ENCODE peak calls at places on chromosomes 13 and 19, in eight cellular contexts. One of them, this sample, is unnamed.

GRCh38 chr19:36627057-36627456 is 21.9 kb downstream of the ZNF382 start:
- DNase-seq in glomerular endothelial cell: no peak
- DNase-seq in HuH-7: no peak
- DNase-seq in activated T-cell treated with anti-CD3 and anti-CD28 coated beads for 4 hours: no peak
- DNase-seq in brain microvascular endothelial cell: no peak
- DNase-seq in activated B cell treated with CpG ODN at 0.5 μM for 24 hours: no peak
- DNase-seq in fibroblast of villous mesenchyme: no peak
- DNase-seq in SW480: no peak
- DNase-seq in this sample: no peak

GRCh38 chr19:46426506-46427162 is 2.1 kb downstream of the PNMA8C start:
- DNase-seq in glomerular endothelial cell: no peak
- DNase-seq in HuH-7: peak; percentile 93
- DNase-seq in activated T-cell treated with anti-CD3 and anti-CD28 coated beads for 4 hours: no peak
- DNase-seq in brain microvascular endothelial cell: peak; percentile 56
- DNase-seq in activated B cell treated with CpG ODN at 0.5 μM for 24 hours: no peak
- DNase-seq in fibroblast of villous mesenchyme: peak; percentile 80
- DNase-seq in SW480: no peak
- DNase-seq in this sample: no peak

GRCh38 chr19:15628236-15629002 is 12.3 kb upstream of the CYP4F3 start:
- DNase-seq in glomerular endothelial cell: no peak
- DNase-seq in HuH-7: no peak
- DNase-seq in activated T-cell treated with anti-CD3 and anti-CD28 coated beads for 4 hours: no peak
- DNase-seq in brain microvascular endothelial cell: no peak
- DNase-seq in activated B cell treated with CpG ODN at 0.5 μM for 24 hours: no peak
- DNase-seq in fibroblast of villous mesenchyme: no peak
- DNase-seq in SW480: no peak
- DNase-seq in this sample: no peak

GRCh38 chr13:78658630-78659449 is at the start of gene OBI1:
- DNase-seq in glomerular endothelial cell: no peak
- DNase-seq in HuH-7: peak; percentile 67
- DNase-seq in activated T-cell treated with anti-CD3 and anti-CD28 coated beads for 4 hours: peak; percentile 87
- DNase-seq in brain microvascular endothelial cell: peak; percentile 92
- DNase-seq in activated B cell treated with CpG ODN at 0.5 μM for 24 hours: peak; percentile 88
- DNase-seq in fibroblast of villous mesenchyme: peak; percentile 93
- DNase-seq in SW480: peak; percentile 81
- DNase-seq in this sample: peak; percentile 77

GRCh38 chr19:4373601-4374441 is 26.5 kb downstream of the SH3GL1 start:
- DNase-seq in glomerular endothelial cell: no peak
- DNase-seq in HuH-7: no peak
- DNase-seq in activated T-cell treated with anti-CD3 and anti-CD28 coated beads for 4 hours: no peak
- DNase-seq in brain microvascular endothelial cell: no peak
- DNase-seq in activated B cell treated with CpG ODN at 0.5 μM for 24 hours: no peak
- DNase-seq in fibroblast of villous mesenchyme: peak; percentile 38
- DNase-seq in SW480: peak; percentile 46
- DNase-seq in this sample: no peak

GRCh38 chr13:100707818-100708740 is 33.5 kb upstream of the TMTC4 start:
- DNase-seq in glomerular endothelial cell: no peak
- DNase-seq in HuH-7: no peak
- DNase-seq in activated T-cell treated with anti-CD3 and anti-CD28 coated beads for 4 hours: no peak
- DNase-seq in brain microvascular endothelial cell: no peak
- DNase-seq in activated B cell treated with CpG ODN at 0.5 μM for 24 hours: no peak
- DNase-seq in fibroblast of villous mesenchyme: no peak
- DNase-seq in SW480: peak; percentile 14
- DNase-seq in this sample: no peak

GRCh38 chr19:50325310-50326100 is 3.7 kb downstream of the KCNC3 start:
- DNase-seq in glomerular endothelial cell: no peak
- DNase-seq in HuH-7: peak; percentile 99
- DNase-seq in activated T-cell treated with anti-CD3 and anti-CD28 coated beads for 4 hours: peak; percentile 64
- DNase-seq in brain microvascular endothelial cell: peak; percentile 9
- DNase-seq in activated B cell treated with CpG ODN at 0.5 μM for 24 hours: peak; percentile 89
- DNase-seq in fibroblast of villous mesenchyme: peak; percentile 20
- DNase-seq in SW480: peak; percentile 84
- DNase-seq in this sample: no peak

GRCh38 chr13:74904547-74904946 is 577.4 kb downstream of the TBC1D4 start:
- DNase-seq in glomerular endothelial cell: no peak
- DNase-seq in HuH-7: no peak
- DNase-seq in activated T-cell treated with anti-CD3 and anti-CD28 coated beads for 4 hours: no peak
- DNase-seq in brain microvascular endothelial cell: no peak
- DNase-seq in activated B cell treated with CpG ODN at 0.5 μM for 24 hours: no peak
- DNase-seq in fibroblast of villous mesenchyme: no peak
- DNase-seq in SW480: no peak
- DNase-seq in this sample: no peak

GRCh38 chr13:58081301-58081820 is 449.8 kb downstream of the PCDH17 start:
- DNase-seq in glomerular endothelial cell: no peak
- DNase-seq in HuH-7: no peak
- DNase-seq in activated T-cell treated with anti-CD3 and anti-CD28 coated beads for 4 hours: no peak
- DNase-seq in brain microvascular endothelial cell: no peak
- DNase-seq in activated B cell treated with CpG ODN at 0.5 μM for 24 hours: no peak
- DNase-seq in fibroblast of villous mesenchyme: no peak
- DNase-seq in SW480: no peak
- DNase-seq in this sample: no peak

GRCh38 chr13:20124303-20124702 is 36.5 kb downstream of the GJA3 start:
- DNase-seq in glomerular endothelial cell: no peak
- DNase-seq in HuH-7: no peak
- DNase-seq in activated T-cell treated with anti-CD3 and anti-CD28 coated beads for 4 hours: no peak
- DNase-seq in brain microvascular endothelial cell: no peak
- DNase-seq in activated B cell treated with CpG ODN at 0.5 μM for 24 hours: no peak
- DNase-seq in fibroblast of villous mesenchyme: no peak
- DNase-seq in SW480: no peak
- DNase-seq in this sample: no peak

GRCh38 chr19:1251503-1252220 is 3.3 kb downstream of the MIDN start:
- DNase-seq in glomerular endothelial cell: no peak
- DNase-seq in HuH-7: no peak
- DNase-seq in activated T-cell treated with anti-CD3 and anti-CD28 coated beads for 4 hours: peak; percentile 53
- DNase-seq in brain microvascular endothelial cell: no peak
- DNase-seq in activated B cell treated with CpG ODN at 0.5 μM for 24 hours: peak; percentile 53
- DNase-seq in fibroblast of villous mesenchyme: peak; percentile 70
- DNase-seq in SW480: no peak
- DNase-seq in this sample: no peak

GRCh38 chr13:56351041-56351440 is 789.7 kb upstream of the PRR20A start:
- DNase-seq in glomerular endothelial cell: no peak
- DNase-seq in HuH-7: no peak
- DNase-seq in activated T-cell treated with anti-CD3 and anti-CD28 coated beads for 4 hours: no peak
- DNase-seq in brain microvascular endothelial cell: no peak
- DNase-seq in activated B cell treated with CpG ODN at 0.5 μM for 24 hours: no peak
- DNase-seq in fibroblast of villous mesenchyme: no peak
- DNase-seq in SW480: peak; percentile 20
- DNase-seq in this sample: no peak

GRCh38 chr13:96782186-96782585 is 212.1 kb downstream of the OXGR1 start:
- DNase-seq in glomerular endothelial cell: no peak
- DNase-seq in HuH-7: no peak
- DNase-seq in activated T-cell treated with anti-CD3 and anti-CD28 coated beads for 4 hours: no peak
- DNase-seq in brain microvascular endothelial cell: no peak
- DNase-seq in activated B cell treated with CpG ODN at 0.5 μM for 24 hours: no peak
- DNase-seq in fibroblast of villous mesenchyme: no peak
- DNase-seq in SW480: no peak
- DNase-seq in this sample: no peak

This sample was measured in pulmonary artery endothelial cell.